ENCODE peak calls at places on chromosomes 2 and 18, in five cellular contexts. T is neural crest cell; S is stimulated activated CD4-positive, alpha-beta T cell treated with anti-CD3 and anti-CD28 coated beads, Interleukin-1b, Interleukin-23, amount 100 ng/mL, for 48 hours; V is MCF 10A; J is activated naive CD4-positive, alpha-beta T cell treated with anti-CD3 and anti-CD28 coated beads, Interleukin-2, amount 50 U/mL, for 72 hours. K is an unnamed sample.

GRCh38 chr2:173903611-173904394 is 61.4 kb downstream of the SP3 start:
- DNase-seq in T (no peak), S (no peak), V (no peak), J (no peak), K (no peak)

GRCh38 chr18:36402765-36403396 is 105.4 kb downstream of the FHOD3 start:
- DNase-seq in T (no peak), S (no peak), V (no peak), J (no peak), K (no peak)

GRCh38 chr2:153519260-153519875 is 40.8 kb upstream of the RPRM start:
- DNase-seq in T (peak; percentile 72), S (peak; percentile 13), V (peak; percentile 70), J (peak; percentile 60), K (peak; percentile 41)

GRCh38 chr18:58937204-58937603 is 72.5 kb downstream of the ZNF532 start:
- DNase-seq in T (no peak), S (no peak), V (peak; percentile 8), J (no peak), K (peak; percentile 41)

GRCh38 chr18:48787523-48788151 is 163.1 kb downstream of the SMAD7 start:
- DNase-seq in T (no peak), S (no peak), V (no peak), J (no peak), K (no peak)

GRCh38 chr18:49170925-49171509 is 220.3 kb upstream of the SMAD7 start:
- DNase-seq in T (no peak), S (no peak), V (no peak), J (no peak), K (no peak)

GRCh38 chr2:67836861-67837260 is 225.9 kb downstream of the C1D start:
- DNase-seq in T (no peak), S (no peak), V (no peak), J (no peak), K (no peak)

GRCh38 chr2:146927080-146927714 is 917.6 kb upstream of the ACVR2A start:
- DNase-seq in T (peak; percentile 53), S (no peak), V (peak; percentile 71), J (peak; percentile 3), K (peak; percentile 72)

GRCh38 chr18:79586436-79587297 is 92.9 kb upstream of the CTDP1 start:
- DNase-seq in T (no peak), S (no peak), V (no peak), J (no peak), K (no peak)